ENCODE peak calls at places on chromosomes 12 and 14, in six cellular contexts. A is smooth muscle cell of the brain vasculature, V is T-helper 9 cell, G is RWPE1, D is bronchial epithelial cell, N is putamen. U is an unnamed sample.
A peak's percentile ranks its signal among the peaks of the same experiment; 100 is the strongest.

GRCh38 chr14:82251434-82251833 is 717.8 kb upstream of the SEL1L start:
- DNase-seq in A (no peak), V (no peak), G (no peak), D (no peak), N (no peak), U (no peak)

GRCh38 chr12:47235258-47236040 is 155.7 kb upstream of the AMIGO2 start:
- DNase-seq in A (no peak), V (no peak), G (no peak), D (no peak), N (no peak), U (no peak)

GRCh38 chr12:25717552-25717951 is 164.5 kb upstream of the LMNTD1 start:
- DNase-seq in A (no peak), V (no peak), G (no peak), D (no peak), N (no peak), U (no peak)

GRCh38 chr14:103126873-103127304 is 3.6 kb downstream of the TNFAIP2 start:
- DNase-seq in A (no peak), V (no peak), G (peak; percentile 55), D (peak; percentile 54), N (no peak), U (no peak)

GRCh38 chr14:94392510-94392935 is 4.1 kb upstream of the SERPINA1 start:
- DNase-seq in A (no peak), V (no peak), G (no peak), D (peak; percentile 76), N (peak; percentile 28), U (peak; percentile 66)

GRCh38 chr14:61620130-61620946 is 75.0 kb upstream of the HIF1A start:
- DNase-seq in A (no peak), V (no peak), G (peak; percentile 14), D (peak; percentile 61), N (no peak), U (no peak)

GRCh38 chr12:26870491-26871419 is 37.8 kb upstream of the ITPR2 start:
- DNase-seq in A (no peak), V (no peak), G (no peak), D (peak; percentile 89), N (peak; percentile 12), U (no peak)

GRCh38 chr12:26122681-26123481 is 2.0 kb downstream of the BHLHE41 start:
- DNase-seq in A (peak; percentile 52), V (no peak), G (no peak), D (peak; percentile 47), N (peak; percentile 85), U (no peak)

GRCh38 chr14:52844262-52845060 is 53.1 kb upstream of the GNPNAT1 start:
- DNase-seq in A (no peak), V (no peak), G (no peak), D (no peak), N (no peak), U (no peak)

GRCh38 chr14:67705211-67705610 is 3.5 kb downstream of the RDH12 start:
- DNase-seq in A (no peak), V (no peak), G (peak; percentile 70), D (peak; percentile 86), N (no peak), U (no peak)

GRCh38 chr12:105270671-105271255 is 34.8 kb upstream of the APPL2 start:
- DNase-seq in A (no peak), V (no peak), G (no peak), D (no peak), N (no peak), U (no peak)

GRCh38 chr12:71710276-71711125 is 24.6 kb downstream of the TMEM19 start:
- DNase-seq in A (peak; percentile 20), V (no peak), G (peak; percentile 90), D (peak; percentile 98), N (no peak), U (no peak)

GRCh38 chr14:31207287-31207745 is 277 bp downstream of the HECTD1 start:
- DNase-seq in A (peak; percentile 57), V (no peak), G (no peak), D (peak; percentile 60), N (no peak), U (no peak)

GRCh38 chr14:93962701-93963601 is 13.4 kb downstream of the ASB2 start:
- DNase-seq in A (no peak), V (peak; percentile 43), G (no peak), D (peak; percentile 29), N (no peak), U (peak; percentile 41)

GRCh38 chr12:130873825-130874224 is 2.0 kb downstream of the RAN start:
- DNase-seq in A (no peak), V (no peak), G (no peak), D (no peak), N (no peak), U (no peak)